ENCODE peak calls at places on chromosomes 3 and 15, in five cellular contexts. K, E, G, A and I are unnamed samples.

GRCh38 chr15:29815000-29815704 is 7.1 kb downstream of the TJP1 start:
- DNase-seq in E (no peak), K (peak; percentile 35), G (no peak), A (no peak), I (no peak)

GRCh38 chr15:60583194-60583593 is 104.3 kb upstream of the ICE2 start:
- DNase-seq in G (no peak), E (no peak), A (no peak), K (no peak), I (no peak)

GRCh38 chr15:29789871-29790270 is 32.4 kb downstream of the TJP1 start:
- DNase-seq in K (no peak), G (no peak), A (no peak), E (no peak), I (no peak)

GRCh38 chr3:182979103-182979697 is 1.1 kb downstream of the DCUN1D1 start:
- DNase-seq in E (no peak), A (no peak), G (peak; percentile 30), K (peak; percentile 25), I (no peak)

GRCh38 chr3:21059409-21059808 is 691.6 kb downstream of the ZNF385D start:
- DNase-seq in E (no peak), A (no peak), K (peak; percentile 3), G (no peak), I (no peak)

GRCh38 chr3:12177131-12177530 is 18.4 kb upstream of the TIMP4 start:
- DNase-seq in G (no peak), E (no peak), A (no peak), K (no peak), I (no peak)

GRCh38 chr15:68354923-68355322 is 77.0 kb downstream of the ITGA11 start:
- DNase-seq in K (no peak), G (no peak), E (no peak), A (no peak), I (no peak)

GRCh38 chr3:101611023-101611422 is 37.0 kb downstream of the PCNP start:
- DNase-seq in E (no peak), K (no peak), A (no peak), G (no peak), I (no peak)

GRCh38 chr3:23740517-23741402 is 65.0 kb upstream of the UBE2E1 start:
- DNase-seq in G (no peak), K (no peak), E (no peak), A (no peak), I (no peak)

GRCh38 chr3:45462522-45463262 is 74.3 kb downstream of the LARS2 start:
- DNase-seq in E (no peak), A (no peak), G (no peak), K (no peak), I (no peak)

GRCh38 chr3:119677641-119677934 is 382 bp upstream of the COX17 start:
- DNase-seq in G (no peak), K (no peak), E (no peak), A (no peak), I (no peak)

GRCh38 chr15:100787567-100787941 is 92.1 kb upstream of the ALDH1A3 start:
- DNase-seq in E (peak; percentile 35), G (no peak), K (no peak), A (peak; percentile 9), I (no peak)

GRCh38 chr15:89016549-89017041 is 71.7 kb upstream of the ABHD2 start:
- DNase-seq in A (peak; percentile 86), G (no peak), K (no peak), E (no peak), I (no peak)

GRCh38 chr3:135325096-135325495 is 530.0 kb downstream of the EPHB1 start:
- DNase-seq in G (no peak), K (no peak), E (no peak), A (peak; percentile 20), I (no peak)

GRCh38 chr3:120470870-120471269 is 20.1 kb upstream of the FSTL1 start:
- DNase-seq in A (no peak), K (peak; percentile 10), E (no peak), G (no peak), I (no peak)

GRCh38 chr15:98901438-98901837 is 106.2 kb downstream of the PGPEP1L start:
- DNase-seq in E (no peak), G (no peak), K (no peak), A (no peak), I (no peak)

GRCh38 chr3:48426401-48426909 is 3.4 kb downstream of the PLXNB1 start:
- DNase-seq in A (no peak), K (no peak), G (no peak), E (no peak), I (no peak)

GRCh38 chr3:49665822-49666519 is 8.2 kb upstream of the APEH start:
- DNase-seq in E (peak; percentile 82), G (no peak), K (no peak), A (peak; percentile 48), I (no peak)

GRCh38 chr3:193708270-193708669 is 115.3 kb downstream of the OPA1 start:
- DNase-seq in G (no peak), K (peak; percentile 11), E (no peak), A (no peak), I (no peak)

GRCh38 chr15:93553167-93553566 is 464.2 kb upstream of the RGMA start:
- DNase-seq in K (no peak), A (no peak), E (no peak), G (no peak), I (no peak)

GRCh38 chr3:36765104-36765503 is 751 bp upstream of the DCLK3 start:
- DNase-seq in E (no peak), K (no peak), A (no peak), G (no peak), I (no peak)

GRCh38 chr3:130967281-130967680 is 59.3 kb downstream of the ASTE1 start:
- DNase-seq in A (no peak), E (no peak), G (no peak), K (no peak), I (no peak)

GRCh38 chr3:25576836-25577454 is 87.8 kb downstream of the TOP2B start:
- DNase-seq in K (no peak), A (no peak), G (no peak), E (no peak), I (no peak)

GRCh38 chr3:119831941-119832371 is 50.1 kb downstream of the NR1I2 start:
- DNase-seq in A (no peak), K (no peak), E (no peak), G (no peak), I (no peak)

DNA sequence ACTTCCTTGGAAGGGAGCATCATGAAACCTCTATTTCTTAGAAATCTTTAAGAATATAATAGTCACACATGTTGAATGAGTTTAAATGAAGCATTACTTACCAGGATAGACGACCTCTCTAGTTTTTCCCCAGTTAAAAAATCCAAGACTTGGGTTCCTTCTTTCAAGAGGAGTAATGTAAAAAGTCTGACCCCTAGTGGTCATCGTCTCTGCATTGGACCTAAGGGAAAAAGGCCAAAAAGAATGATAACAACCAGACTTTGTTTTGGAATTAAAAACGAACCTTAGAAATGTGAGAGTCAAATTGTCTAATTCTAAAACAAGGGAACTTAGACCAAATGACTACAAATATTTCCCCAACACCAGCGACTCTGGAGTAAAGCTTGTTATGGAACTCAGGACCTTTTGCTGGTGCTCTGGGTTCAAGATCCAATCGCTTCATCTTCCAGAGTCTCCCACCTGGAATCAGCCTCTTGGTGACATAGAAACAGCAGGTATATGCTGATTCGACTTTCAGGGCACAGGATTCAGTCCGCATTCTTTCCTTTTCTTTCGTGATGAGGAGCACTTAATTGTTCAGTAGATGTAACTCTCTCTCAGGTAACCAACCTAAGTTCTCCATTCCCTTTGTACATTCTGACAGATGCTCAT is 214.8 kb upstream of the TPRG1 start:
- DNase-seq in K (peak; percentile 74), E (no peak), G (peak; percentile 81), A (no peak), I (peak; percentile 32)
- TF ChIP-seq CTCF in K (peak; percentile 77), E (peak; percentile 71), G (peak; percentile 84), A (peak; percentile 69), I (peak; percentile 88)

DNA sequence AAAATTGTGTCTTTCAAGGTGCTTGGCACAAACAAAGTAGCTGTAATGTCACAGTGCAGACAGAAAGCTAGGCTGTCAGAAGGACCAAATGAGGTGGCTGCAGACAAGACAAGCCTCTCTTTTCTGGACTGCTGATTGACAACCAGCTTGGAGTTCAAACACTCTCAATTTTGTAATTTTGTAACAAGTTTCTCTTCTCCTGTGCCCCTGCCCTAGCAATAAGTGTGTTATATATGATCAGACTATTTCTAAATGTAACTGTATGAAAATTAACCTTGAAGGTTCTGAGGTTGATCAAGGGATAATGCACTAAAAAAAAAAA is 172.0 kb downstream of the P3H2 start:
- DNase-seq in G (no peak), A (no peak), E (no peak), K (no peak), I (no peak)
- TF ChIP-seq CTCF in G (no peak), A (no peak), E (no peak), K (no peak), I (peak; percentile 19)

GRCh38 chr15:56886450-56886856 is 32.0 kb upstream of the TCF12 start:
- DNase-seq in K (no peak), E (no peak), G (peak; percentile 10), A (no peak), I (no peak)

GRCh38 chr15:56883088-56883487 is 35.4 kb upstream of the TCF12 start:
- DNase-seq in K (no peak), E (no peak), G (no peak), A (no peak), I (no peak)

GRCh38 chr15:56887782-56888127 is 30.7 kb upstream of the TCF12 start:
- DNase-seq in G (no peak), K (no peak), E (no peak), A (no peak), I (no peak)

GRCh38 chr15:56890038-56890437 is 28.4 kb upstream of the TCF12 start:
- DNase-seq in K (no peak), A (no peak), E (no peak), G (no peak), I (no peak)

DNA sequence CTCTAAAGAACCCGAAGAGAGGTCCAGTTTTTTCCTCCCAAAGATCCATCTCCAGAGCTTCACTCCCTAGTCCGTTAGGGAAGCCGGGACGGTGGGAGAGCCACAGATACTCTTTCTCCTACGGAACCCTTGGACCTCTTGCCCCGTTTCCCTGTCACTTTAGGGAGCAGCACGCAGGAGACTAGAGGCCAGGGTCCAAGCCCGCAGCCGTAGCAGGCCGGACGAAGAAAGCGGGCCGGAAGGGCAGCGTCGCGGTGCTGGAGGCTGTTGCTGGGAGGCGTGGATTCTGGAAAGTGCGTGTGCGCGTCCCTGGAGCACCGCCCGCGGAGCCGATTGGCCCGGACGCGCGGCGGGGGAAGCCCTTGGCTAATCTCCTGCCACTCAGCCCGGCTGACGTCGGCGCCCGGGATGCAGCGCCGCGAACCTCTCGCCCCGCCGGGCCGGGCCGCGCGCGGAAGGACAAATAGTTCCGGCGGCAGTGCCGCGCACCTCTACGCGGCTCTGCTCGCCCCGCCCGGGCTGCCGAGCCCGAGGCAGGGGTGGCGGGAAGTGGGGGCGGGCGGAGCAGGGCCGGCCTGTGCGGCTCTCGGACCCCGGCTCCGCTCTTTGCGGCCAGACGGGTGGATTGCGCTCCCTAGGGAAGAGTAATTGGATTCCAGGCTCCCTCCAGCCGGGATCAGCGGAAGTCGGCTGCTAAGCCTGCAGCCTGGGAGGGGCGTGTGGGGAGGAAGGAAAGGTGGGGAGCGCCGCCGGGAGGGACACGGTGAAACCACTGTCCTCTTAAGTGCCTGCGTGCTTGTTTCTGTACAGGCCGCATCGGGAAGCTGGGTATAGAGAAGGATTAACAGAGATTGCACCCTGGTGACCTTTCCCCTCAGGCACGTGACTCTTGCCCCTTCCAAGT is 31.3 kb upstream of the TCF12 start:
- DNase-seq in G (peak; percentile 97), K (peak; percentile 98), A (peak; percentile 87), E (peak; percentile 97), I (peak; percentile 90)
- TF ChIP-seq CTCF in G (peak; percentile 11), K (no peak), A (peak; percentile 20), E (no peak), I (no peak)

DNA sequence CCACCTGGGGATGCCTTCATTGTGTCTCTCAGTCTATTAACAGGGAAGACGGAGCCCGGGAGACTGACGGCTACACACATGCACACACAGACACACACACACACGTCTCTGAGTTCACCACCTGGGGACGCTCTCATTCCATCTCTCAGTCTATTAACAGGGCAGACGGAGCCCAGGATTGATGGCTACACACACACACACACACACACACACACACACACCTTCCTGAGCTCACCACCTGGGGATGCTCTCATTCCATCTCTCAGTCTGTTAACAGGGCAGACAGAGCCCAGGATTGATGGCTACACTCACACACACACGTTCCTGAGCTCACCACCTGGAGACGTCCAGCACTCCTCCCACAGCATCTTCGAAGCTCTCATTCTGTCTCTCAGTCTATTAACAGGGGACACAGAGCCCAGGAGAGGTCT is 143.9 kb downstream of the OR4M2 start:
- DNase-seq in K (no peak), G (no peak), A (peak; percentile 16), E (peak; percentile 77), I (no peak)
- TF ChIP-seq CTCF in K (no peak), G (no peak), A (no peak), E (peak; percentile 36), I (no peak)